ENCODE peak calls at places on chromosomes 3 and 15, in four cellular contexts. One of them, this sample, is unnamed.

GRCh38 chr15:65856821-65857455 is 12.4 kb upstream of the RAB11A start:
- DNase-seq in NCI-H2081: peak
- DNase-seq in SK-N-SH: peak
- DNase-seq in ovary: peak
- DNase-seq in this sample: no peak

GRCh38 chr3:163605915-163606314 is 1472.4 kb downstream of the SI start:
- DNase-seq in NCI-H2081: no peak
- DNase-seq in SK-N-SH: no peak
- DNase-seq in ovary: no peak
- DNase-seq in this sample: no peak

GRCh38 chr3:132352556-132353143 is 35.4 kb downstream of the ACP3 start:
- DNase-seq in ovary: peak
- DNase-seq in NCI-H2081: peak
- DNase-seq in SK-N-SH: peak
- DNase-seq in this sample: no peak

GRCh38 chr3:49701388-49702077 is 12.2 kb downstream of the RNF123 start:
- DNase-seq in NCI-H2081: no peak
- DNase-seq in ovary: no peak
- DNase-seq in SK-N-SH: peak
- DNase-seq in this sample: no peak

GRCh38 chr15:40014390-40014789 is 24.6 kb downstream of the SRP14 start:
- DNase-seq in SK-N-SH: no peak
- DNase-seq in NCI-H2081: no peak
- DNase-seq in ovary: no peak
- DNase-seq in this sample: no peak

GRCh38 chr3:194054540-194054939 is 81.4 kb upstream of the HES1 start:
- DNase-seq in NCI-H2081: no peak
- DNase-seq in ovary: no peak
- DNase-seq in SK-N-SH: no peak
- DNase-seq in this sample: no peak

GRCh38 chr15:66780172-66780972 is 78.3 kb downstream of the SMAD6 start:
- DNase-seq in NCI-H2081: no peak
- DNase-seq in ovary: no peak
- DNase-seq in SK-N-SH: no peak
- DNase-seq in this sample: no peak

GRCh38 chr15:28123408-28124023 is 24.4 kb upstream of the OCA2 start:
- DNase-seq in ovary: peak
- DNase-seq in SK-N-SH: peak
- DNase-seq in NCI-H2081: peak
- DNase-seq in this sample: no peak

GRCh38 chr3:53842436-53843194 is 3.6 kb downstream of the CHDH start:
- DNase-seq in SK-N-SH: no peak
- DNase-seq in NCI-H2081: no peak
- DNase-seq in ovary: no peak
- DNase-seq in this sample: no peak

GRCh38 chr3:110895054-110895453 is 176.6 kb upstream of the NECTIN3 start:
- DNase-seq in ovary: no peak
- DNase-seq in SK-N-SH: no peak
- DNase-seq in NCI-H2081: no peak
- DNase-seq in this sample: no peak

GRCh38 chr15:27668471-27669220 is 430.5 kb downstream of the OCA2 start:
- DNase-seq in SK-N-SH: no peak
- DNase-seq in NCI-H2081: no peak
- DNase-seq in ovary: no peak
- DNase-seq in this sample: no peak

GRCh38 chr3:138688871-138689299 is 80.3 kb downstream of the FAIM start:
- DNase-seq in ovary: no peak
- DNase-seq in NCI-H2081: no peak
- DNase-seq in SK-N-SH: no peak
- DNase-seq in this sample: no peak

This sample was measured in iPS DF 19.7.